ENCODE peak calls at places on chromosomes 5 and 9, in four cellular contexts. L is prostate gland, E is uterus, Y is heart right ventricle. Q is an unnamed sample. For H3K4me1, the result is how much of the 10 kb centered on the place peaks cover.

GRCh38 chr5:96661841-96662724 is at the start of gene CAST:
- DNase-seq in L (peak), E (peak), Y (peak), Q (peak)

GRCh38 chr9:98162638-98163037 is 29.8 kb downstream of the CORO2A start:
- DNase-seq in E (no peak), Y (no peak), L (peak), Q (no peak)

GRCh38 chr5:28165116-28165515 is 1126.7 kb upstream of the CDH9 start:
- DNase-seq in E (no peak), Y (no peak), L (no peak), Q (no peak)

GRCh38 chr9:136746621-136747020 is 1.7 kb downstream of the LCN6 start:
- DNase-seq in Y (no peak), E (no peak), L (no peak), Q (no peak)

GRCh38 chr5:28855631-28856030 is 1817.2 kb upstream of the CDH9 start:
- DNase-seq in L (no peak), E (no peak), Y (no peak), Q (no peak)

GRCh38 chr5:113608113-113608551 is 94.6 kb downstream of the YTHDC2 start:
- DNase-seq in E (no peak), Y (no peak), L (no peak), Q (no peak)

GRCh38 chr9:34550016-34550680 is 27.4 kb upstream of the ENHO start:
- DNase-seq in L (no peak), E (no peak), Y (no peak), Q (no peak)

GRCh38 chr9:16267336-16268036 is 603.0 kb downstream of the BNC2 start:
- DNase-seq in Y (no peak), E (no peak), L (peak), Q (no peak)

GRCh38 chr9:115650768-115651167 is 502.8 kb upstream of the PAPPA start:
- DNase-seq in L (no peak), Y (no peak), E (no peak), Q (no peak)

GRCh38 chr9:115373000-115373709 is 255.2 kb upstream of the TNC start:
- DNase-seq in E (no peak), L (no peak), Y (no peak), Q (no peak)

GRCh38 chr5:137395011-137395755 is 103.9 kb downstream of the SPOCK1 start:
- DNase-seq in Y (no peak), E (no peak), L (no peak), Q (no peak)

GRCh38 chr9:136010615-136011341 is 49.6 kb upstream of the UBAC1 start:
- DNase-seq in E (peak), Y (no peak), L (no peak), Q (no peak)

GRCh38 chr9:69444021-69444420 is 119.0 kb downstream of the ENTREP1 start:
- DNase-seq in Y (no peak), L (no peak), E (no peak), Q (no peak)

GRCh38 chr5:125486634-125487033 is 740.2 kb upstream of the ZNF608 start:
- DNase-seq in E (no peak), Y (no peak), L (no peak), Q (no peak)

GRCh38 chr9:118609355-118610044 is 759.7 kb downstream of the BRINP1 start:
- DNase-seq in E (no peak), Y (no peak), L (no peak), Q (no peak)

GRCh38 chr5:150158170-150158949 is 2.7 kb upstream of the PDGFRB start:
- DNase-seq in E (peak), Y (peak), L (no peak), Q (no peak)

GRCh38 chr5:121497176-121497575 is 354.5 kb upstream of the FTMT start:
- DNase-seq in Y (no peak), E (no peak), L (no peak), Q (no peak)

GRCh38 chr5:31531543-31531887 is 378 bp downstream of the DROSHA start:
- DNase-seq in Y (no peak), L (peak), E (no peak), Q (peak)

GRCh38 chr9:104982543-104982942 is 54.6 kb upstream of the ABCA1 start:
- DNase-seq in Y (no peak), L (no peak), E (no peak), Q (no peak)

GRCh38 chr9:130905125-130905901 is 8.7 kb upstream of the QRFP start:
- DNase-seq in E (no peak), Y (no peak), L (no peak), Q (no peak)

GRCh38 chr5:135641329-135642178 is 62.8 kb upstream of the CXCL14 start:
- DNase-seq in E (no peak), L (no peak), Y (no peak), Q (no peak)

GRCh38 chr9:96612966-96613589 is 6.6 kb downstream of the CDC14B start:
- DNase-seq in E (no peak), L (no peak), Y (no peak), Q (no peak)

GRCh38 chr9:12922209-12922914 is 147.5 kb downstream of the LURAP1L start:
- DNase-seq in L (no peak), E (no peak), Y (no peak), Q (no peak)

GRCh38 chr9:110179734-110180133 is 28.2 kb downstream of the C9orf152 start:
- DNase-seq in Y (no peak), E (no peak), L (no peak), Q (no peak)

GRCh38 chr5:149406203-149406978 is 27.3 kb upstream of the IL17B start:
- DNase-seq in L (no peak), E (peak), Y (peak), Q (peak)

GRCh38 chr9:16461851-16462250 is 408.6 kb downstream of the BNC2 start:
- DNase-seq in L (no peak), Y (no peak), E (no peak), Q (no peak)

GRCh38 chr9:136439550-136440408 is at the start of gene INPP5E:
- DNase-seq in Y (peak), L (peak), E (peak), Q (peak)

GRCh38 chr9:87711857-87712800 is 13.8 kb upstream of the CTSL start:
- DNase-seq in Y (no peak), E (no peak), L (no peak), Q (no peak)

GRCh38 chr5:77138981-77139380 is 51.9 kb upstream of the ZBED3 start:
- DNase-seq in L (peak), E (peak), Y (no peak), Q (peak)

GRCh38 chr5:61053937-61054336 is 108.3 kb downstream of the SMIM15 start:
- DNase-seq in L (no peak), Y (no peak), E (no peak), Q (no peak)

GRCh38 chr9:128276574-128277270 is 646 bp downstream of the SWI5 start:
- DNase-seq in Y (peak), E (peak), L (peak), Q (peak)

GRCh38 chr9:37897665-37898064 is 6.3 kb downstream of the SLC25A51 start:
- DNase-seq in Y (no peak), E (no peak), L (no peak), Q (no peak)

GRCh38 chr9:113617550-113617949 is 154.0 kb downstream of the RGS3 start:
- DNase-seq in E (no peak), Y (no peak), L (no peak), Q (no peak)

GRCh38 chr9:116020146-116020545 is 133.4 kb upstream of the PAPPA start:
- DNase-seq in Y (no peak), L (no peak), E (no peak), Q (no peak)

GRCh38 chr9:85524531-85524930 is 217.2 kb downstream of the AGTPBP1 start:
- DNase-seq in L (no peak), E (no peak), Y (no peak), Q (no peak)

GRCh38 chr5:56479701-56480304 is 246.7 kb upstream of the ANKRD55 start:
- DNase-seq in Y (no peak), L (no peak), E (no peak), Q (no peak)

GRCh38 chr5:40518511-40518917 is 161.2 kb upstream of the PTGER4 start:
- DNase-seq in E (no peak), L (no peak), Y (no peak), Q (no peak)

GRCh38 chr9:109248133-109248581 is 72.7 kb downstream of the EPB41L4B start:
- DNase-seq in E (no peak), L (no peak), Y (no peak), Q (peak)

GRCh38 chr5:36443941-36444340 is 142.2 kb upstream of the RANBP3L start:
- DNase-seq in Y (no peak), L (no peak), E (no peak), Q (no peak)
- H3K27ac ChIP-seq in Y (no peak), L (no peak), E (no peak), Q (no peak)

GRCh38 chr9:122109035-122109813 is 16.1 kb upstream of the TTLL11 start:
- DNase-seq in E (no peak), L (no peak), Y (no peak), Q (no peak)
- H3K4me1 ChIP-seq in E (under half), L (under half), Y (under half), Q (under half)

GRCh38 chr5:141040093-141040762 is 10.9 kb upstream of the PCDHB1 start:
- DNase-seq in Y (peak), E (peak), L (no peak), Q (peak)
- TF ChIP-seq CTCF in Y (peak), E (peak), L (peak), Q (peak)

GRCh38 chr9:133855802-133856592 is 117.8 kb upstream of the SARDH start:
- DNase-seq in E (peak), Y (peak), L (no peak), Q (peak)
- H3K27ac ChIP-seq in E (no peak), Y (peak), L (no peak), Q (peak)

DNA sequence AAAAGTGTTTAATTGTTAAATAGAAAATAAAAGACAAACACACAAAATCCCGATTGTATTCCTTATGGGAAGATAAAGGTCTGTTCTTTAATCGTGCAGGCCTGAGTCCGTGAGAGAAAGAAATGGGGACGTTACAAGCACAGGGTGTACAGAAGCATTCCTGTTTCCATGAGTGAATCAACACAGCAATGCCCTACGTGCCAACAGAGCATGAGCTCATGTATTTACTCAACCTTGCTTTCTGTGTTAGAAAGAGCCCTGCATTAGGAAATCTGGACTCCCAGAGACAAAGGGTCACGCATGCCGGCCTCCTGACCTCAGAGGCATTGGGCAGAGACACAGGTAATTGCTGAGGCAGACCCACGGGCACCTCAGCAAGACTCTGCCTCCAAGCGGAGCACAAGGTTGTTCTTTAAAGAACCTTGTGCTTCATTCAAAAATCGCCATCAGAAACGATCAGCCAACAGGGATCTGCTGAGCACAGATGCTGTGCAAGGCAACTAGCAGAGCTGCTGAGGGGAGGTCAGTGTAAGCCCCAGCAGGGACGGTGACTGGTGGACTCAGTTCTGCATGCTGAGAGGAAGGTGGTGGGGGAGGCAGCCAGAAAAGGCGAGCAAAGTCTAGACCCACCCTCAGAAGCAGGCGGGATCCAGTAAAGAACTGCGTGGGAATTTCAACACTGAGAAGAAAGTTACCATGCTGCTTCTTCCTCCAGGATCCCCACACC is 101.0 kb downstream of the TLE1 start:
- DNase-seq in L (peak), Y (no peak), E (peak), Q (peak)
- H3K4me1 ChIP-seq in L (under half), Y (under half), E (under half), Q (under half)

DNA sequence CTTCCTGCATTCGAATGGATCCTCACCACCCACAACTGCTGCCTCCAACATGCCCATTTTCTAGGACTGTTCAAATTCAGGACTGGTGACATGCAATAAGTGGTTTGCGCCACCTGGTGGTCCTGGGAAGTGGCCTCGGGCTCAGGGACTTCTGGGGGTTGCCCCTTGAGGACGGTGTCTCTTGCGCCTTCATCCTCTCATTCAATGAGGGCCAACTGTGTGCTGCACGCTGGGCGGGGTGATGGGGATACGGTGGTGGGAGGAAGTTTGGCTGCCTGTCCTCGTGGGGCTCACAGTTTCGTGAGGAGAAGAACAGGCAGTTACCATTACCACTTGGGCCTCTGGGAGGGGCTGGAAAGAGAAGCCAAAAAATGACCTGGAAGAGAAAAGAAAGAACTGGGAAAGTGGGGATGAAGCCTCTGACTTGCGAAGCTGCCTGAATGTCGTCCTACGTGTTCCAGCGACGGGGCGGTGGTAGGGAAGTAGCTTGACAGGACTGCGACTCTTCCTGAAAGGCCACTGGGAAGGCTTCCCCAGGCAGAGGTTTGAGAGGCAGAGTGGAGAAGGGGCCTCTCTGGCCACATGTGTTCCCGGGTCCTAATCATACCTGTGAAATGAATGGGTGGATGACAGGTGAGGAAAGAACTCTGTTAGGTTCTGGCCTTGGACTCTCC is 49.0 kb downstream of the PSD2 start:
- DNase-seq in Y (peak), E (peak), L (peak), Q (peak)
- TF ChIP-seq CTCF in Y (peak), E (peak), L (peak), Q (peak)

GRCh38 chr5:52740007-52740406 is 47.7 kb upstream of the ITGA1 start:
- DNase-seq in L (no peak), E (no peak), Y (no peak), Q (no peak)
- H3K27ac ChIP-seq in L (no peak), E (no peak), Y (no peak), Q (no peak)

DNA sequence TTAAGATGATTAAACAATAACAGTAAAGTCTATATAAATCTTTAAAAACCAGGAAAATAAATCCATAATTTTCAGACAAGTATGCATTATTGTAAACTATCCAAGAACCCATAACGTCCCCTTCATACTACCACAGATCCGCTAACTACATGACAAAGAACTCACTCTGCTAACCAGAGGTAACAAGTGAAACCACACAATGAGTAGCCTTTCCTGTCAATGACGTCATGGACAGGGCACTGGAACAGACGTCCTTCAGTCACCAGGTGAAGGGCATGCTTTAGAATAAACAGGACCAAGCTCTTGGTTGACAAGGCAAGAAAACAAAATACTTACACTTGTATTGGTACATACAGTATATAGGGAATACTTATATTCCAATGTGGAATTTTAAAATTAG is 45.2 kb downstream of the RNF130 start:
- DNase-seq in E (no peak), Y (peak), L (no peak), Q (no peak)
- H3K4me1 ChIP-seq in E (under half), Y (under half), L (under half), Q (under half)

GRCh38 chr5:144332265-144332664 is 161.6 kb downstream of the KCTD16 start:
- DNase-seq in Y (no peak), E (no peak), L (no peak), Q (no peak)
- TF ChIP-seq CTCF in Y (no peak), E (no peak), L (no peak), Q (no peak)

Q was measured in adrenal gland.